ENCODE peak calls at places on chromosomes 5 and 9, in eight cellular contexts. X is epithelial cell of esophagus, Z is keratinocyte, F is WERI-Rb-1, V is neural progenitor cell, G is stomach, P is right lobe of liver, M is AG04450. R is an unnamed sample.

GRCh38 chr5:143340891-143341685 is 62.4 kb downstream of the NR3C1 start:
- DNase-seq in X (no peak), Z (no peak), F (no peak), V (no peak), G (no peak), P (no peak), M (no peak), R (no peak)

GRCh38 chr9:128091144-128091543 is 23.1 kb downstream of the SLC25A25 start:
- DNase-seq in X (peak), Z (no peak), F (no peak), V (no peak), G (no peak), P (no peak), M (peak), R (no peak)

GRCh38 chr5:91390268-91390667 is 7.2 kb upstream of the ARRDC3 start:
- DNase-seq in X (no peak), Z (no peak), F (no peak), V (no peak), G (no peak), P (no peak), M (no peak), R (no peak)

GRCh38 chr5:31133488-31133887 is 60.0 kb upstream of the CDH6 start:
- DNase-seq in X (peak), Z (no peak), F (no peak), V (no peak), G (no peak), P (no peak), M (no peak), R (no peak)

GRCh38 chr5:138334867-138335447 is 3.1 kb upstream of the FAM53C start:
- DNase-seq in X (peak), Z (no peak), F (no peak), V (no peak), G (no peak), P (no peak), M (no peak), R (no peak)

GRCh38 chr5:172093965-172094364 is 87.5 kb upstream of the FBXW11 start:
- DNase-seq in X (no peak), Z (no peak), F (no peak), V (no peak), G (no peak), P (no peak), M (no peak), R (no peak)

GRCh38 chr9:134403292-134403681 is 77.0 kb downstream of the RXRA start:
- DNase-seq in X (no peak), Z (no peak), F (no peak), V (no peak), G (peak), P (no peak), M (no peak), R (no peak)

GRCh38 chr9:72913382-72914009 is 39.4 kb downstream of the ALDH1A1 start:
- DNase-seq in X (no peak), Z (no peak), F (no peak), V (no peak), G (no peak), P (no peak), M (no peak), R (no peak)

GRCh38 chr5:120568716-120569115 is 104.6 kb downstream of the PRR16 start:
- DNase-seq in X (no peak), Z (no peak), F (no peak), V (no peak), G (no peak), P (no peak), M (no peak), R (no peak)

GRCh38 chr9:106890621-106891020 is 27.7 kb downstream of the ZNF462 start:
- DNase-seq in X (peak), Z (no peak), F (no peak), V (no peak), G (no peak), P (no peak), M (no peak), R (no peak)

GRCh38 chr5:164742025-164742424 is 1236.6 kb downstream of the MAT2B start:
- DNase-seq in X (no peak), Z (no peak), F (no peak), V (no peak), G (no peak), P (no peak), M (no peak), R (no peak)

GRCh38 chr5:58795327-58795726 is 212.5 kb downstream of the RAB3C start:
- DNase-seq in X (no peak), Z (no peak), F (no peak), V (no peak), G (no peak), P (no peak), M (no peak), R (no peak)

GRCh38 chr9:115350548-115350947 is 232.6 kb upstream of the TNC start:
- DNase-seq in X (no peak), Z (no peak), F (no peak), V (no peak), G (no peak), P (no peak), M (no peak), R (no peak)

GRCh38 chr5:5494489-5495402 is 72.3 kb downstream of the ICE1 start:
- DNase-seq in X (peak), Z (no peak), F (no peak), V (peak), G (peak), P (peak), M (no peak), R (peak)

GRCh38 chr5:113276001-113276400 is 158.8 kb downstream of the TSSK1B start:
- DNase-seq in X (no peak), Z (no peak), F (no peak), V (peak), G (no peak), P (no peak), M (no peak), R (no peak)

GRCh38 chr5:140480310-140481014 is 67.0 kb upstream of the EIF4EBP3 start:
- DNase-seq in X (peak), Z (no peak), F (no peak), V (no peak), G (no peak), P (no peak), M (no peak), R (no peak)

GRCh38 chr5:169190860-169191259 is 110.1 kb downstream of the SLIT3 start:
- DNase-seq in X (peak), Z (no peak), F (no peak), V (no peak), G (no peak), P (no peak), M (no peak), R (no peak)

GRCh38 chr5:95252801-95253200 is 32.1 kb downstream of the MCTP1 start:
- DNase-seq in X (no peak), Z (no peak), F (no peak), V (no peak), G (no peak), P (no peak), M (no peak), R (no peak)

GRCh38 chr5:124871299-124871698 is 124.9 kb upstream of the ZNF608 start:
- DNase-seq in X (peak), Z (no peak), F (no peak), V (no peak), G (no peak), P (no peak), M (no peak), R (no peak)

GRCh38 chr5:116032094-116032517 is at the start of gene ARL14EPL:
- DNase-seq in X (peak), Z (no peak), F (peak), V (peak), G (peak), P (no peak), M (peak), R (no peak)
- H3K4me3 ChIP-seq in X (no peak), Z (no peak), F (no peak), V (no peak), G (no peak), P (no peak), M (no peak), R (no peak)

DNA sequence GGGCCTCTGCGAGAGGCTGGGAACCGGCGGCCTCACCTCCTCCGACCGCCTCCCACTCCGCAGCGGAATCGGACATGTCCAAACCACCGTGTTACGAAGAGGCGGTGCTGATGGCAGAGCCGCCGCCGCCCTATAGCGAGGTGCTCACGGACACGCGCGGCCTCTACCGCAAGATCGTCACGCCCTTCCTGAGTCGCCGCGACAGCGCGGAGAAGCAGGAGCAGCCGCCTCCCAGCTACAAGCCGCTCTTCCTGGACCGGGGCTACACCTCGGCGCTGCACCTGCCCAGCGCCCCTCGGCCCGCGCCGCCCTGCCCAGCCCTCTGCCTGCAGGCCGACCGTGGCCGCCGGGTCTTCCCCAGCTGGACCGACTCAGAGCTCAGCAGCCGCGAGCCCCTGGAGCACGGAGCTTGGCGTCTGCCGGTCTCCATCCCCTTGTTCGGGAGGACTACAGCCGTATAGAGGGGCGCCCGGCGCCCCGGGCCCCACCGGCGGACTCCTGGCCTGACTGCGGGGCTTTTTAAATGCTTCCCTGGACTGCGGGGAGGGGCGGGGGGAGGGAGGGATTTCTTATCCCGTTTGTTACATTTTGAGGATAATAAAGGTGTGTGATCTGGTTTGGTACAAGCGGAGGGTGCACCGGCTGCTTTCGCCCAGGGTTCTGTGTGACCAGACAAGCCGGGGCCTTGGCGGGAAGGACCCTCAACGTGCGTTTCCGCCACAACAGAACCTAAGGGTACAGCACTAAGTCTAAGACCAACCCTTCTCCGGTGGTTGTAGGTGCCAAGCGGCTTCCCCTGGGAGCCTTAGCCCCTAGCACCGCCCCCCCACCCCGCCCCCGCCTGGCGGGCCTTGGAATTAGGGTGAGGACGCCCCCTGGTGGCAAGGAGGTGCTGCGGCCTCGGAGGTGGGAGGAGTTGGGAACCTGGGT is 9.3 kb downstream of the PRR7 start:
- DNase-seq in X (peak), Z (no peak), F (peak), V (peak), G (peak), P (peak), M (peak), R (peak)
- TF ChIP-seq CTCF in X (peak), Z (peak), F (peak), V (peak), G (no peak), P (peak), M (peak), R (peak)

GRCh38 chr5:20128346-20128745 is 140.3 kb upstream of the CDH18 start:
- DNase-seq in X (no peak), Z (no peak), F (no peak), V (no peak), G (no peak), P (no peak), M (no peak), R (no peak)

GRCh38 chr5:20129491-20129890 is 141.5 kb upstream of the CDH18 start:
- DNase-seq in X (no peak), Z (no peak), F (no peak), V (no peak), G (no peak), P (no peak), M (no peak), R (no peak)
- H3K4me3 ChIP-seq in X (no peak), Z (no peak), F (no peak), V (no peak), G (no peak), P (no peak), M (no peak), R (no peak)

DNA sequence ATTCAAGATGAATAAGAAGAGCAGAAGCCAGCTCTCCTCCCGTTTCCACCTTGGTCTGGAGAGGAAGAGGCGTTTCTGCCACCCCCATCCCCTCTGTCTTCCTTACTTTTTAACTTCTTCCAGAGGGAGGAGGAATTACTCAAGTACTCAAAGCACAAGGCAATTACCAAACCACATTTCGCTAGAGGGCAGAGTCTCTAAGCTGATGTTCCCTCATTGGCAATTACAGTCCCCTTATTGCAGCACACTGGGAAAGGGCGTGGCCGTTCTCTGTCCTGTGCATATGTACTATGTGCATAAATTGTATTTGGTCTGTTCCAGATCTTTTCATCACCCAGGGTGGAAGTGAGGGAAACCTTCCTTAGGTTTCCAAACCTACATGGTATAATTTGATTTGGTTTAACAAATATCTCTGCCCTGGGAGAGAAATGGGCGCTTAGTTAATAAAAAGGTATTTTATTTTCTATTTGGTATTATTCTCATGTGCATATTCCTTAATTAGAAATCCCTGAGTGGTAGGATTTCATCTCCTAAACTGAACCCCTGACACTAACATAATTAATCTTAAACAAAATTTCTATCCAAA is 29.8 kb upstream of the ALDOB start:
- DNase-seq in X (peak), Z (no peak), F (peak), V (peak), G (peak), P (no peak), M (no peak), R (peak)
- TF ChIP-seq CTCF in X (peak), Z (peak), F (peak), V (peak), G (no peak), P (peak), M (peak), R (peak)

GRCh38 chr5:39191216-39191615 is 28.1 kb downstream of the FYB1 start:
- DNase-seq in X (no peak), Z (no peak), F (no peak), V (no peak), G (no peak), P (no peak), M (no peak), R (no peak)
- H3K4me3 ChIP-seq in X (no peak), Z (no peak), F (no peak), V (no peak), G (no peak), P (no peak), M (no peak), R (no peak)

R was measured in mucosa of descending colon.